ENCODE peak calls at places on chromosomes 7 and 10, in six cellular contexts. One of them, this sample, is unnamed.

GRCh38 chr10:13882112-13882711 is 295.4 kb downstream of the PRPF18 start:
- DNase-seq in GM12891: no peak
- DNase-seq in GM12878: no peak
- DNase-seq in H1: peak
- DNase-seq in HepG2: no peak
- DNase-seq in K562: no peak
- DNase-seq in this sample: no peak

GRCh38 chr7:112300831-112301407 is 94.4 kb downstream of the ZNF277 start:
- DNase-seq in GM12891: no peak
- DNase-seq in GM12878: no peak
- DNase-seq in H1: no peak
- DNase-seq in HepG2: no peak
- DNase-seq in K562: no peak
- DNase-seq in this sample: no peak

GRCh38 chr10:72009430-72010081 is 45.4 kb downstream of the CHST3 start:
- DNase-seq in GM12891: no peak
- DNase-seq in GM12878: no peak
- DNase-seq in H1: no peak
- DNase-seq in HepG2: no peak
- DNase-seq in K562: no peak
- DNase-seq in this sample: no peak

GRCh38 chr7:54179321-54180029 is 362.7 kb upstream of the VSTM2A start:
- DNase-seq in GM12891: no peak
- DNase-seq in GM12878: no peak
- DNase-seq in H1: no peak
- DNase-seq in HepG2: no peak
- DNase-seq in K562: no peak
- DNase-seq in this sample: no peak

GRCh38 chr10:84059526-84059925 is 79.8 kb upstream of the GHITM start:
- DNase-seq in GM12891: no peak
- DNase-seq in GM12878: no peak
- DNase-seq in H1: no peak
- DNase-seq in HepG2: no peak
- DNase-seq in K562: no peak
- DNase-seq in this sample: no peak

GRCh38 chr10:126902157-126902556 is 3.1 kb upstream of the DOCK1 start:
- DNase-seq in GM12891: no peak
- DNase-seq in GM12878: no peak
- DNase-seq in H1: no peak
- DNase-seq in HepG2: peak
- DNase-seq in K562: no peak
- DNase-seq in this sample: no peak

GRCh38 chr7:29915481-29916215 is 74.0 kb downstream of the SCRN1 start:
- DNase-seq in GM12891: no peak
- DNase-seq in GM12878: no peak
- DNase-seq in H1: no peak
- DNase-seq in HepG2: no peak
- DNase-seq in K562: no peak
- DNase-seq in this sample: no peak

GRCh38 chr10:66180651-66181318 is 745.1 kb upstream of the LRRTM3 start:
- DNase-seq in GM12891: peak
- DNase-seq in GM12878: peak
- DNase-seq in H1: no peak
- DNase-seq in HepG2: peak
- DNase-seq in K562: peak
- DNase-seq in this sample: peak

GRCh38 chr10:111410740-111411139 is 333.9 kb downstream of the ADRA2A start:
- DNase-seq in GM12891: no peak
- DNase-seq in GM12878: no peak
- DNase-seq in H1: no peak
- DNase-seq in HepG2: no peak
- DNase-seq in K562: no peak
- DNase-seq in this sample: no peak

GRCh38 chr10:4095171-4095570 is 310.2 kb upstream of the KLF6 start:
- DNase-seq in GM12891: no peak
- DNase-seq in GM12878: no peak
- DNase-seq in H1: no peak
- DNase-seq in HepG2: no peak
- DNase-seq in K562: no peak
- DNase-seq in this sample: no peak

GRCh38 chr7:112182749-112183148 is 23.4 kb downstream of the DOCK4 start:
- DNase-seq in GM12891: no peak
- DNase-seq in GM12878: no peak
- DNase-seq in H1: no peak
- DNase-seq in HepG2: peak
- DNase-seq in K562: no peak
- DNase-seq in this sample: no peak

GRCh38 chr10:35501923-35502322 is 103.2 kb upstream of the GJD4 start:
- DNase-seq in GM12891: no peak
- DNase-seq in GM12878: no peak
- DNase-seq in H1: no peak
- DNase-seq in HepG2: no peak
- DNase-seq in K562: no peak
- DNase-seq in this sample: no peak

GRCh38 chr7:751826-752225 is 24.7 kb upstream of the PRKAR1B start:
- DNase-seq in GM12891: no peak
- DNase-seq in GM12878: no peak
- DNase-seq in H1: no peak
- DNase-seq in HepG2: no peak
- DNase-seq in K562: no peak
- DNase-seq in this sample: no peak

GRCh38 chr10:8149991-8150390 is 95.5 kb downstream of the GATA3 start:
- DNase-seq in GM12891: no peak
- DNase-seq in GM12878: no peak
- DNase-seq in H1: no peak
- DNase-seq in HepG2: no peak
- DNase-seq in K562: no peak
- DNase-seq in this sample: no peak
- TF ChIP-seq TAF1 in GM12891: no peak
- TF ChIP-seq TAF1 in GM12878: no peak
- TF ChIP-seq TAF1 in H1: no peak
- TF ChIP-seq TAF1 in HepG2: no peak
- TF ChIP-seq TAF1 in K562: no peak
- TF ChIP-seq TAF1 in this sample: no peak

GRCh38 chr10:93468532-93469213 is 13.5 kb downstream of the MYOF start:
- DNase-seq in GM12891: no peak
- DNase-seq in GM12878: no peak
- DNase-seq in H1: no peak
- DNase-seq in HepG2: peak
- DNase-seq in K562: no peak
- DNase-seq in this sample: no peak
- TF ChIP-seq POLR2A in GM12891: no peak
- TF ChIP-seq POLR2A in GM12878: no peak
- TF ChIP-seq POLR2A in H1: no peak
- TF ChIP-seq POLR2A in HepG2: no peak
- TF ChIP-seq POLR2A in K562: no peak
- TF ChIP-seq POLR2A in this sample: no peak

GRCh38 chr10:28459453-28460144 is 73.3 kb upstream of the WAC start:
- DNase-seq in GM12891: no peak
- DNase-seq in GM12878: no peak
- DNase-seq in H1: peak
- DNase-seq in HepG2: no peak
- DNase-seq in K562: no peak
- DNase-seq in this sample: no peak

GRCh38 chr10:28467615-28468014 is 65.3 kb upstream of the WAC start:
- DNase-seq in GM12891: no peak
- DNase-seq in GM12878: no peak
- DNase-seq in H1: peak
- DNase-seq in HepG2: no peak
- DNase-seq in K562: no peak
- DNase-seq in this sample: no peak

GRCh38 chr10:28468707-28469483 is 64.0 kb upstream of the WAC start:
- DNase-seq in GM12891: no peak
- DNase-seq in GM12878: no peak
- DNase-seq in H1: peak
- DNase-seq in HepG2: no peak
- DNase-seq in K562: no peak
- DNase-seq in this sample: no peak

GRCh38 chr10:28463676-28464395 is 69.1 kb upstream of the WAC start:
- DNase-seq in GM12891: no peak
- DNase-seq in GM12878: no peak
- DNase-seq in H1: peak
- DNase-seq in HepG2: no peak
- DNase-seq in K562: no peak
- DNase-seq in this sample: no peak

DNA sequence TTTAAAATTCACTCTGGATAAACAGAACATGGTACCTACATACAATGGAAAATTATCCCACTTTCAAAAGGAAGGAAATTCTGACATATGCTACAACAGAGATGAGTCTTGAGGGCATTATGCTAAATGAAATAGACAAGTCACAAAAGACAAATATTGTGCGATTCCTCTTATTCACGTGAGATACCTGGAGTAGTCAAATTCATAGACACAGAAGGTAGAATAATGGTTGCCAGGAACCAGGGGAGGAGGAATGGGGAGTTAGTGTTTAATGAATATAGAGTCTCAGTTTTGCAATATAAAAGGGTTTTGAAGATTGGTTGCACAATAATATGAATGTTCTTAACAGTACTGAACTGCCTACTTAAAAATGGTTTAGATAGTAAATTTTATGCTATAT is 69.8 kb upstream of the WAC start:
- DNase-seq in GM12891: no peak
- DNase-seq in GM12878: no peak
- DNase-seq in H1: no peak
- DNase-seq in HepG2: no peak
- DNase-seq in K562: no peak
- DNase-seq in this sample: no peak
- TF ChIP-seq POLR2AphosphoS5 in GM12891: no peak
- TF ChIP-seq POLR2AphosphoS5 in GM12878: no peak
- TF ChIP-seq POLR2AphosphoS5 in H1: no peak
- TF ChIP-seq POLR2AphosphoS5 in HepG2: no peak
- TF ChIP-seq POLR2AphosphoS5 in K562: no peak
- TF ChIP-seq POLR2AphosphoS5 in this sample: no peak

GRCh38 chr10:121302541-121303180 is 295.6 kb downstream of the FGFR2 start:
- DNase-seq in GM12891: no peak
- DNase-seq in GM12878: no peak
- DNase-seq in H1: no peak
- DNase-seq in HepG2: no peak
- DNase-seq in K562: no peak
- DNase-seq in this sample: no peak

GRCh38 chr10:121306159-121306673 is 292.0 kb downstream of the FGFR2 start:
- DNase-seq in GM12891: no peak
- DNase-seq in GM12878: no peak
- DNase-seq in H1: no peak
- DNase-seq in HepG2: no peak
- DNase-seq in K562: no peak
- DNase-seq in this sample: no peak

GRCh38 chr10:121300723-121301122 is 297.5 kb downstream of the FGFR2 start:
- DNase-seq in GM12891: no peak
- DNase-seq in GM12878: no peak
- DNase-seq in H1: no peak
- DNase-seq in HepG2: no peak
- DNase-seq in K562: no peak
- DNase-seq in this sample: no peak

GRCh38 chr10:121307411-121307980 is 290.7 kb downstream of the FGFR2 start:
- DNase-seq in GM12891: no peak
- DNase-seq in GM12878: no peak
- DNase-seq in H1: no peak
- DNase-seq in HepG2: no peak
- DNase-seq in K562: no peak
- DNase-seq in this sample: no peak

GRCh38 chr10:121303273-121303890 is 294.9 kb downstream of the FGFR2 start:
- DNase-seq in GM12891: no peak
- DNase-seq in GM12878: no peak
- DNase-seq in H1: no peak
- DNase-seq in HepG2: no peak
- DNase-seq in K562: no peak
- DNase-seq in this sample: no peak
- TF ChIP-seq TAF1 in GM12891: no peak
- TF ChIP-seq TAF1 in GM12878: no peak
- TF ChIP-seq TAF1 in H1: no peak
- TF ChIP-seq TAF1 in HepG2: no peak
- TF ChIP-seq TAF1 in K562: no peak
- TF ChIP-seq TAF1 in this sample: no peak

GRCh38 chr10:43409385-43410109 is 561 bp upstream of the HNRNPF start:
- DNase-seq in GM12891: no peak
- DNase-seq in GM12878: no peak
- DNase-seq in H1: no peak
- DNase-seq in HepG2: no peak
- DNase-seq in K562: no peak
- DNase-seq in this sample: no peak
- TF ChIP-seq POLR2A in GM12891: peak
- TF ChIP-seq POLR2A in GM12878: no peak
- TF ChIP-seq POLR2A in H1: no peak
- TF ChIP-seq POLR2A in HepG2: no peak
- TF ChIP-seq POLR2A in K562: peak
- TF ChIP-seq POLR2A in this sample: no peak

GRCh38 chr7:107975394-107976013 is 27.5 kb downstream of the LAMB1 start:
- DNase-seq in GM12891: no peak
- DNase-seq in GM12878: no peak
- DNase-seq in H1: no peak
- DNase-seq in HepG2: no peak
- DNase-seq in K562: no peak
- DNase-seq in this sample: no peak
- TF ChIP-seq POLR2AphosphoS5 in GM12891: no peak
- TF ChIP-seq POLR2AphosphoS5 in GM12878: no peak
- TF ChIP-seq POLR2AphosphoS5 in H1: no peak
- TF ChIP-seq POLR2AphosphoS5 in HepG2: no peak
- TF ChIP-seq POLR2AphosphoS5 in K562: no peak
- TF ChIP-seq POLR2AphosphoS5 in this sample: no peak